ENCODE peak calls at places on chromosomes 12 and 14, in ten cellular contexts. D is Peyer's patch, C is suprapubic skin, W is CD14-positive monocyte, G is RWPE1, L is uterus, P is breast epithelium, S is gastrocnemius medialis, I is body of pancreas, J is thoracic aorta. N is an unnamed sample.

GRCh38 chr12:40632171-40632570 is 60.1 kb upstream of the CNTN1 start:
- DNase-seq in D (no peak), G (no peak), C (no peak), I (no peak), S (no peak), P (no peak), J (no peak), L (no peak), W (no peak), N (no peak)

GRCh38 chr12:8033153-8034044 is 883 bp downstream of the FOXJ2 start:
- DNase-seq in J (no peak), G (peak), P (no peak), L (peak), W (no peak), S (peak), I (peak), C (no peak), D (no peak), N (peak)

GRCh38 chr12:67578976-67579661 is 69.4 kb upstream of the DYRK2 start:
- DNase-seq in C (no peak), G (no peak), L (no peak), W (no peak), S (no peak), I (no peak), J (no peak), P (no peak), D (no peak), N (no peak)

GRCh38 chr12:122166422-122167327 is 7.3 kb downstream of the IL31 start:
- DNase-seq in P (no peak), I (no peak), S (no peak), W (no peak), C (no peak), G (no peak), L (no peak), D (no peak), J (no peak), N (peak)

GRCh38 chr12:89280833-89281533 is 71.3 kb downstream of the DUSP6 start:
- DNase-seq in W (no peak), P (no peak), G (no peak), C (no peak), L (no peak), S (no peak), I (no peak), J (no peak), D (no peak), N (peak)

GRCh38 chr12:95546491-95546813 is 4.8 kb downstream of the USP44 start:
- DNase-seq in D (no peak), J (no peak), G (no peak), C (no peak), P (no peak), I (no peak), W (no peak), L (no peak), S (no peak), N (no peak)

GRCh38 chr14:78933948-78934524 is 763.9 kb downstream of the NRXN3 start:
- DNase-seq in S (no peak), G (peak), C (no peak), J (no peak), D (no peak), P (no peak), I (no peak), L (no peak), W (no peak), N (no peak)

GRCh38 chr12:127942981-127943380 is 324.0 kb upstream of the TMEM132C start:
- DNase-seq in P (no peak), C (no peak), I (no peak), L (no peak), G (no peak), D (no peak), J (no peak), S (no peak), W (no peak), N (no peak)

GRCh38 chr14:96368534-96368933 is 5.2 kb downstream of the GSKIP start:
- DNase-seq in D (no peak), I (no peak), J (no peak), S (no peak), C (no peak), W (no peak), G (no peak), L (no peak), P (no peak), N (no peak)

GRCh38 chr14:103625361-103626095 is 3.5 kb upstream of the KLC1 start:
- DNase-seq in J (no peak), S (no peak), I (no peak), D (no peak), C (no peak), P (no peak), G (no peak), L (no peak), W (no peak), N (no peak)

GRCh38 chr12:62928632-62929031 is 6.3 kb downstream of the PPM1H start:
- DNase-seq in P (no peak), S (no peak), C (no peak), G (no peak), I (no peak), L (no peak), J (no peak), W (no peak), D (no peak), N (no peak)
- TF ChIP-seq CTCF in P (no peak), S (no peak), C (no peak), G (no peak), I (no peak), L (no peak), J (no peak), W (no peak), D (no peak), N (no peak)

DNA sequence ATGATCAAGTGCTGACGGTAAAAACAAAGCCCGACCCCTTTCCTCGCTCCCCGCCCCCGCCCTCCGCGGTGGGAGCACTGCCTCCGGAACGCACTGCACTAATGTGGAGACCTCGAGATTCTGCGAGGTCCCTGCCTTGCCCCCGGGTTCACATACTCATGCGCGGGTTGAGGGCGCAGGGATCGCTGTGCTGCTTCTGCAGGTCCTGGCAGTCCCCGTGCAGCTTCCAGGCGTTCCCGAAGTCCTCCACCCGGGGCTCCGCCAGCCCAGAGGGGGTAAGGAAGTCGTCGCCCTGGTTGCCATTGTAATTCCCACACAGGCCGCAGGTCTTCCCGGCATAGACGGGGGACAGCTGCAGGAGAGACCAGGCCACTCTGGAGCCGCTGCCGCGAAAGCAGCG is 66.8 kb downstream of the VWF start:
- DNase-seq in G (no peak), P (no peak), C (no peak), W (no peak), L (no peak), I (no peak), J (no peak), S (no peak), D (no peak), N (peak)
- TF ChIP-seq CTCF in G (no peak), P (no peak), C (no peak), W (no peak), L (no peak), I (no peak), J (no peak), S (no peak), D (no peak), N (peak)

GRCh38 chr14:42992930-42993329 is 1386.3 kb downstream of the LRFN5 start:
- DNase-seq in I (no peak), G (no peak), S (no peak), C (no peak), D (no peak), L (no peak), J (no peak), W (no peak), P (no peak), N (no peak)

DNA sequence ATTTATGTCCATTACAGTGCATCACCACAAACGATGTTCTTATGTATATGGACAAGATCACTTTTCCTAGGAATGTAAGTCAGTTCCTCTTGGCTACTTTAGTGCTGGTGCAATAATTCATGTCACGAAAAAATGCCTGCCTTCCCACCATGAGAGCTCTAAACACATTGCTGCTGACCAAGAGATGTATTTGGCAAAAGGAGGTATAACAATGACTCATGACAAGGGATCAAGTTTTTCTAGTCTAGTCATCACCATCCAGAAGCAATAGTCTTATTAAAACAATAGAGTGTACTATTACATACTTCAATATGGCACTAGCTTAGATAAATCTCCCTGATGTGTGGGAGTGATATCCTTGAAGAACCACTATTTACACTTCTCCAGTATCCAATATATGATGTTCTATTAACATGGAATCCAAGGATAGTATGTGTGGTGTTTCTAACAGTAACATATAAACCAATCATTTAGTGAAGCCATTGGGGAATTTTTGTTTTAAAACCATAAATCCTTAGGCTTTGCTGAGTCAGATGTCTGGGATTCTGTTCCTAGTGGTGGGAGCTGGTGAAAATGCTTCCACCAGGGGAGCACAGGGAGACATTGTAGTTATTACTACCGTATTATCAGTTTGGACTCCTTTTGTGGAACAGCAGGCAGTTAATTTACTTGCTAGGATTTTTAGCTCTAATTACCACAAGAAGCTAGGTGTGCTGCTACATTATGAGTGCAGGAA is 1387.5 kb downstream of the LRFN5 start:
- DNase-seq in P (no peak), C (no peak), S (no peak), I (no peak), L (no peak), D (no peak), J (no peak), W (no peak), G (peak), N (no peak)
- TF ChIP-seq CTCF in P (no peak), C (no peak), S (no peak), I (no peak), L (no peak), D (no peak), J (no peak), W (no peak), G (no peak), N (no peak)

GRCh38 chr12:58310368-58310767 is 369.0 kb downstream of the ATP23 start:
- DNase-seq in L (no peak), J (no peak), W (no peak), G (no peak), S (no peak), C (no peak), I (no peak), D (no peak), P (no peak), N (no peak)
- TF ChIP-seq CTCF in L (no peak), J (no peak), W (no peak), G (no peak), S (no peak), C (no peak), I (no peak), D (no peak), P (no peak), N (no peak)

DNA sequence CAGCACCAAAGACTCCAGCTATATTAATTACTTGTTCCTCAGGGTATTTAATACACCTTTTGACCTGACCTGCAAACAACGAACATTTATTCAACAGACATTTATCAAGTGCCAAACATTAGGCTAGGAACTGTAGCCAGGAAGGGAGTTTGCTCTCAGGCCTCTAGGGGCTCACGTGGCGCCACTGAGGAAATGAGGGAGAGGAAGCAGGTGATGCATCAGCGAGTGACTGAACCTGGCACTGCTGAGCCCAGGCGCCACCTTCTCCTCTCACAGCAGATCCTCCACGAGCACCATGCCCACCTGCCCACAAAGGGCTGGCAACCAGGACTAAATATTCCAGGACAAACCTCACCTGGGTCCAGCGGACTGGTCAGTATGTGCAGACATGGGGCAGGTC is 50.2 kb downstream of the SETD3 start:
- DNase-seq in W (no peak), I (peak), G (peak), S (no peak), J (no peak), P (peak), L (peak), D (no peak), C (no peak), N (peak)
- TF ChIP-seq CTCF in W (no peak), I (peak), G (peak), S (no peak), J (peak), P (peak), L (no peak), D (peak), C (peak), N (peak)